ENCODE peak calls at places on chromosomes 7 and 10, in five cellular contexts. D, X, Q, O and G are unnamed samples.
A peak's percentile ranks its signal among the peaks of the same experiment; 100 is the strongest.

GRCh38 chr10:117174439-117175214 is 22.7 kb upstream of the KCNK18 start:
- DNase-seq in Q (peak; percentile 90), D (peak; percentile 89), X (peak; percentile 88), O (peak; percentile 97), G (peak; percentile 50)

GRCh38 chr10:132065491-132066105 is at the start of gene JAKMIP3:
- DNase-seq in D (peak; percentile 70), O (peak; percentile 80), Q (peak; percentile 53), X (peak; percentile 96), G (no peak)

GRCh38 chr10:110364531-110364937 is 59.8 kb upstream of the SMNDC1 start:
- DNase-seq in D (no peak), X (no peak), Q (no peak), O (no peak), G (no peak)

GRCh38 chr7:55526770-55527169 is 45.5 kb downstream of the VOPP1 start:
- DNase-seq in O (peak; percentile 74), D (peak; percentile 49), X (no peak), Q (peak; percentile 85), G (no peak)

GRCh38 chr7:144780071-144780608 is 55.7 kb downstream of the TPK1 start:
- DNase-seq in Q (no peak), O (no peak), X (no peak), D (no peak), G (no peak)

GRCh38 chr7:69659964-69660363 is 61.7 kb downstream of the AUTS2 start:
- DNase-seq in O (no peak), Q (peak; percentile 63), D (peak; percentile 37), X (peak; percentile 70), G (no peak)

GRCh38 chr10:70551971-70552422 is 50.5 kb downstream of the PRF1 start:
- DNase-seq in O (no peak), Q (no peak), D (no peak), X (peak; percentile 97), G (no peak)

GRCh38 chr7:76273503-76273902 is 29.0 kb upstream of the HSPB1 start:
- DNase-seq in O (no peak), X (no peak), D (no peak), Q (no peak), G (no peak)

GRCh38 chr7:8365499-8366110 is 67.8 kb upstream of the NXPH1 start:
- DNase-seq in D (no peak), O (no peak), Q (peak; percentile 64), X (peak; percentile 0), G (no peak)

GRCh38 chr10:131310904-131311660 is 439 bp downstream of the TCERG1L start:
- DNase-seq in D (peak; percentile 32), O (peak; percentile 72), Q (peak; percentile 65), X (no peak), G (no peak)

GRCh38 chr7:13420711-13421110 is 568.8 kb downstream of the ETV1 start:
- DNase-seq in Q (no peak), X (no peak), D (no peak), O (no peak), G (no peak)

GRCh38 chr7:34153680-34154270 is 248.4 kb downstream of the BMPER start:
- DNase-seq in D (no peak), O (no peak), X (peak; percentile 80), Q (no peak), G (no peak)

GRCh38 chr7:8379264-8379663 is 54.1 kb upstream of the NXPH1 start:
- DNase-seq in D (no peak), O (no peak), X (no peak), Q (peak; percentile 27), G (no peak)

GRCh38 chr10:76114556-76114955 is 683.1 kb downstream of the LRMDA start:
- DNase-seq in D (no peak), O (no peak), X (no peak), Q (no peak), G (no peak)

GRCh38 chr10:43573250-43574034 is 974 bp downstream of the ZNF239 start:
- DNase-seq in X (peak; percentile 31), Q (peak; percentile 11), O (peak; percentile 47), D (no peak), G (no peak)

GRCh38 chr10:131726967-131727366 is 173.8 kb upstream of the PPP2R2D start:
- DNase-seq in Q (no peak), X (no peak), O (peak; percentile 59), D (peak; percentile 38), G (no peak)

GRCh38 chr7:90210925-90211324 is 615 bp upstream of the STEAP2 start:
- DNase-seq in X (no peak), O (peak; percentile 61), Q (no peak), D (no peak), G (no peak)
- H3K9me3 ChIP-seq in X (no peaks in the 10 kb centered on the region), O (no peaks in the 10 kb centered on the region), Q (no peaks in the 10 kb centered on the region), D (no peaks in the 10 kb centered on the region), G (peaks cover 3% of the 10 kb centered on the region)

GRCh38 chr7:16174253-16174652 is 247.1 kb downstream of the CRPPA start:
- DNase-seq in O (no peak), D (no peak), X (no peak), Q (no peak), G (no peak)
- H3K9ac ChIP-seq in O (no peak overlapping the region), D (no peak overlapping the region), X (no peak overlapping the region), Q (no peak overlapping the region), G (no peak overlapping the region)

GRCh38 chr7:118626739-118627138 is 402.2 kb downstream of the ANKRD7 start:
- DNase-seq in X (no peak), D (no peak), O (no peak), Q (no peak), G (no peak)
- H3K9me3 ChIP-seq in X (no peaks in the 10 kb centered on the region), D (peaks cover 12% of the 10 kb centered on the region), O (peaks cover 21% of the 10 kb centered on the region), Q (no peaks in the 10 kb centered on the region), G (no peaks in the 10 kb centered on the region)

DNA sequence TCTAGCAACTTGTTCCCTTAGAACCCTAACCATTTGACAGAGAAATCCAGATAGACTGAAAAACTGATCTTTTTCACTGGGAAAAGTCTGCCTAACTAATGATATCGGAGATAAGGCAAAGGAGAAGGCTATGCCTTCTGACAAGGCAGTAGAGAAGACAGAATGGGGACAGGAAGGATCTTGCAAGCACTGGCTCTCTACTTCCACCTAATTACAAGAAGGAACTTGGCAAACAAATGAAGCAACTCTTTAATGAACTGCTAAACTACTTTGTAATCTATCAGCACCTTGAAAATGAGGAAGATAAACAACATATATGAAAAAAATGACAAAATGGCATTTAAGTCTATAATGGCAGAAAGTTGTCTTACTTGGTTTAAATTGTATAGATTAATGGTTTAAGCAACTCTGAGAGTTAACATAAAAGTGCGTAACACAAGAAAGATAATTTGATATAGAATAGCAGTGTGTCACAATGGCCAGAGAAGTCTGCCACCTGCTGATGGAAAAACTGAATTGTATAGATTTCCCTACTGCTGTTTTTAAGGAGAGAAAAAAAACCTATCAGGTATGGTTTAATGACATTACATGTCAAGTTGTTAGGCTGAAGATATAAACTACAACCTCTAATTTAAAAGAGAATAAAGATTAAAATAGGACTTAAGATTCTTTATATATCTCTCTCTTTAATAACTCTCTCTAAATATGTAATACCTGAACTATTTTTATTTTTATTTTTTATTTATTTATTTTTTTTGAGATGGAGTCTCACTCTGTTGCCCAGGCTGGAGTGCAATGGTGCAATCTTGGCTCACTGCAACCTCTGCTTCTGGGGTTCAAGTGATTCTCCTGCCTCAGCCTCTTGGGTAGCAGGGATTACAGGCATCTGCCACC is 11.9 kb downstream of the NT5C3A start:
- DNase-seq in D (no peak), Q (peak; percentile 33), O (no peak), X (peak; percentile 84), G (peak; percentile 34)
- H3K9ac ChIP-seq in D (no peak overlapping the region), Q (no peak overlapping the region), O (no peak overlapping the region), X (peak overlapping the region; percentile 6), G (no peak overlapping the region)

GRCh38 chr7:99541212-99541611 is 10.7 kb downstream of the FAM200A start:
- DNase-seq in O (no peak), Q (no peak), D (no peak), X (no peak), G (no peak)
- H3K9me3 ChIP-seq in O (peaks cover 14% of the 10 kb centered on the region), Q (peaks cover 4% of the 10 kb centered on the region), D (peaks cover 11% of the 10 kb centered on the region), X (peaks cover 38% of the 10 kb centered on the region), G (no peaks in the 10 kb centered on the region)

GRCh38 chr7:129665013-129665401 is 53.5 kb downstream of the NRF1 start:
- DNase-seq in D (peak; percentile 85), Q (peak; percentile 35), O (peak; percentile 85), X (peak; percentile 75), G (no peak)
- H3K9ac ChIP-seq in D (no peak overlapping the region), Q (no peak overlapping the region), O (no peak overlapping the region), X (no peak overlapping the region), G (no peak overlapping the region)

GRCh38 chr10:106053031-106053430 is 1111.5 kb downstream of the SORCS1 start:
- DNase-seq in O (no peak), Q (peak; percentile 33), X (no peak), D (no peak), G (no peak)
- H3K9me3 ChIP-seq in O (no peaks in the 10 kb centered on the region), Q (no peaks in the 10 kb centered on the region), X (no peaks in the 10 kb centered on the region), D (no peaks in the 10 kb centered on the region), G (no peaks in the 10 kb centered on the region)

DNA sequence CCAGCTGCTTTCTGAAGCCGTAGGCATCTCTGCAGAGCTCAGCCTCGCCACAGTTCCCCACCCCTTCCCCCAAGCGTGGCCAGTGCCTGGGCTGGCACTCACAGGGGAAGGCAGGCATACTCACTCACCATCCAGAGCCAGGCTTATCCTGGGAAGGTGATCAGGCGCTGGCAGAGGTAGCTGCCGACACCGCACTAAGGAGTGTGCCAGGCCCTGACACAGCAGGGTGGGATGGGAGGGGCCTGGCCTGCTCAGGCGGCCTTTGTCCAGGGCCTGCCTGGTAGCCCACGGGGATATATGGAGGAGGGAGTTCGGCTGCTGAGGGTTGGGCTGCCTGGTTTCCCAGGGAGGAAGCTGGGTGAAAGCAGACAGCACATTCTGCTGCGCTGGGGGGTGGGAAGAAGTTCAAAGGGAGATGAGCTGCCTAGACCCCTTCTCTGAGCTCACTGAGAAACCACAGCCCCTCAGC is 15.8 kb downstream of the VSIR start:
- DNase-seq in D (peak; percentile 43), O (no peak), X (no peak), Q (peak; percentile 68), G (no peak)
- H3K9ac ChIP-seq in D (no peak overlapping the region), O (no peak overlapping the region), X (no peak overlapping the region), Q (no peak overlapping the region), G (no peak overlapping the region)

DNA sequence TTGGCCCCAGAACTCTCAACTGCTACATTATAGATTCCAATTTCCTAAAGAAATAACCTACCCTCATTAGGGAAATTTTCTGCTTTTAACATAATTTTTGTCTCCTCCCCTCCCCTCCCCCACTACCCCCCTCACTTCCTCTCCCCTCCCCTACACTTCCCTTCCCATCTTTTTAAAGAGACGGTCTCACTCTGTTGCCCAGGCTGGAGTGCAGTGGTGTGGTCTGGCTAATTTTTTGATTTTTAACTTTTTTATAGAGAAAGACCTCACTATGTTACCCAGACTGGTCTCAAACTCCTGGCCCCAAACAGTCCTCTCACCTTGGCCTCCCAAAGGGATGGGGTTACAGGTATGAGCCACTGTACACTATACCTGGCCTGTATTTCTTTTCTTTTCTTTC is 30.5 kb upstream of the C1GALT1 start:
- DNase-seq in X (no peak), O (no peak), D (no peak), Q (no peak), G (no peak)
- H3K9me3 ChIP-seq in X (no peaks in the 10 kb centered on the region), O (peaks cover 28% of the 10 kb centered on the region), D (no peaks in the 10 kb centered on the region), Q (no peaks in the 10 kb centered on the region), G (no peaks in the 10 kb centered on the region)

DNA sequence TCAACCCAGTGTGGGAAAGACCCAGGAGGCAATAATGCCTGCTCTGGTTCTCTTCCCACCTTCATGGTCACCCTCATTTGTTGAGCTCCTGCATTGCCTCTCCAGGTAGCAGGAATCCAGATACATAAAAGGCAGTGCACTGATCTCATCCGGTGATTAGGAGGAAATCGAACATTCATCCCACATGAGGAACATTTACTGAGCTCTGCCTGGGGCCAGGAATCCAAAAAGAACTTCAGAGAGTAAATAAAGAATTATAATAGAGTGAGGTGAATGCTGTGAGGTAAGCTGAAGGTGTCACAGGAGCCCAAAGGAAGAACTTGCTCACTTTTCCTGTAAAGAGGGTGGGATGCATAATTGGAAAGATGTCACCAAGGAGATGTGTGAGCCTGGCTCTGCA is 121.2 kb downstream of the RALA start:
- DNase-seq in D (no peak), Q (no peak), O (no peak), X (no peak), G (no peak)
- H3K9ac ChIP-seq in D (no peak overlapping the region), Q (no peak overlapping the region), O (no peak overlapping the region), X (no peak overlapping the region), G (no peak overlapping the region)